ENCODE peak calls at places on chromosomes 3 and 15, in five cellular contexts. O, C, V, S and H are unnamed samples.

GRCh38 chr3:18900994-18901393 is 247.3 kb upstream of the KCNH8 start:
- DNase-seq in O (peak; percentile 5), C (no peak), S (no peak), V (no peak), H (no peak)

GRCh38 chr3:110198717-110199587 is 861.6 kb upstream of the DPPA4 start:
- DNase-seq in C (no peak), O (no peak), S (no peak), V (no peak), H (no peak)

GRCh38 chr3:72797773-72798543 is 50.3 kb downstream of the SHQ1 start:
- DNase-seq in C (no peak), O (no peak), S (peak; percentile 17), V (peak; percentile 45), H (peak; percentile 37)

GRCh38 chr15:43086551-43086950 is 19.3 kb downstream of the UBR1 start:
- DNase-seq in S (no peak), O (no peak), C (no peak), V (no peak), H (no peak)

GRCh38 chr3:93969443-93969842 is 4.3 kb downstream of the PROS1 start:
- DNase-seq in V (no peak), S (no peak), C (no peak), O (no peak), H (no peak)

GRCh38 chr15:47974724-47975123 is 146.1 kb upstream of the SLC24A5 start:
- DNase-seq in V (no peak), O (no peak), S (no peak), C (no peak), H (no peak)

GRCh38 chr3:34212175-34212574 is 413.7 kb downstream of the PDCD6IP start:
- DNase-seq in O (no peak), S (no peak), V (peak; percentile 47), C (no peak), H (no peak)

GRCh38 chr15:42274693-42274971 is 1.4 kb upstream of the TMEM87A start:
- DNase-seq in S (peak; percentile 18), V (no peak), C (peak; percentile 66), O (no peak), H (peak; percentile 32)

GRCh38 chr15:90901799-90902655 is 1.1 kb upstream of the MAN2A2 start:
- DNase-seq in O (peak; percentile 59), S (peak; percentile 82), V (peak; percentile 81), C (peak; percentile 88), H (peak; percentile 75)

GRCh38 chr15:62880278-62880677 is 162.3 kb upstream of the TPM1 start:
- DNase-seq in S (no peak), C (no peak), O (no peak), V (no peak), H (no peak)
- TF ChIP-seq EP300 in S (no peak), C (no peak), O (no peak), V (no peak), H (no peak)

DNA sequence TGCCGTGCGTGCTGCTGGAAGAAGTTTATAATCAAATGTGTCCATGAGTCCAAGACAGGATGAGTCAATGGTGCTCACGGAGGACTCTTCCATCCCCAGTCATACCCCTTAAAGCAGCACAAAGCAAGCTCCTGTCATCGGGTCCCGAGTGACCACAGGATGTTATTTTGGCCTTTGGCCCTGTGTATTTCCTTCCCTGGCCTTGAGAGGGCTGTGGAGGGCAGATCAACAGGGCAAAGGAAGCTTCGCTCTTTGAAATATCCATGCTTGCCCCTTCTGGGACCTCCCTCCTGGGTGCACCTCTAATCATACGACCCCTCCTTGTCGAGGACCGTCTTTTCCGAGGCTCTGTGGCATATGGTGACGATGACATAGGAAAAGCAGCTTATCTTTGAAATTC is 93.4 kb downstream of the SLCO3A1 start:
- DNase-seq in C (no peak), V (no peak), O (no peak), S (no peak), H (no peak)
- H3K27me3 ChIP-seq in C (no peaks in the 10 kb centered on the region), V (no peaks in the 10 kb centered on the region), O (no peaks in the 10 kb centered on the region), S (no peaks in the 10 kb centered on the region), H (no peaks in the 10 kb centered on the region)

GRCh38 chr3:39788484-39788883 is 20.9 kb upstream of the MYRIP start:
- DNase-seq in O (no peak), S (no peak), V (no peak), C (no peak), H (no peak)

GRCh38 chr3:39794880-39795279 is 14.5 kb upstream of the MYRIP start:
- DNase-seq in O (no peak), S (no peak), C (no peak), V (no peak), H (no peak)

GRCh38 chr3:39791603-39792002 is 17.8 kb upstream of the MYRIP start:
- DNase-seq in O (no peak), S (no peak), C (no peak), V (no peak), H (no peak)
- TF ChIP-seq EP300 in O (no peak), S (no peak), C (no peak), V (no peak), H (no peak)

DNA sequence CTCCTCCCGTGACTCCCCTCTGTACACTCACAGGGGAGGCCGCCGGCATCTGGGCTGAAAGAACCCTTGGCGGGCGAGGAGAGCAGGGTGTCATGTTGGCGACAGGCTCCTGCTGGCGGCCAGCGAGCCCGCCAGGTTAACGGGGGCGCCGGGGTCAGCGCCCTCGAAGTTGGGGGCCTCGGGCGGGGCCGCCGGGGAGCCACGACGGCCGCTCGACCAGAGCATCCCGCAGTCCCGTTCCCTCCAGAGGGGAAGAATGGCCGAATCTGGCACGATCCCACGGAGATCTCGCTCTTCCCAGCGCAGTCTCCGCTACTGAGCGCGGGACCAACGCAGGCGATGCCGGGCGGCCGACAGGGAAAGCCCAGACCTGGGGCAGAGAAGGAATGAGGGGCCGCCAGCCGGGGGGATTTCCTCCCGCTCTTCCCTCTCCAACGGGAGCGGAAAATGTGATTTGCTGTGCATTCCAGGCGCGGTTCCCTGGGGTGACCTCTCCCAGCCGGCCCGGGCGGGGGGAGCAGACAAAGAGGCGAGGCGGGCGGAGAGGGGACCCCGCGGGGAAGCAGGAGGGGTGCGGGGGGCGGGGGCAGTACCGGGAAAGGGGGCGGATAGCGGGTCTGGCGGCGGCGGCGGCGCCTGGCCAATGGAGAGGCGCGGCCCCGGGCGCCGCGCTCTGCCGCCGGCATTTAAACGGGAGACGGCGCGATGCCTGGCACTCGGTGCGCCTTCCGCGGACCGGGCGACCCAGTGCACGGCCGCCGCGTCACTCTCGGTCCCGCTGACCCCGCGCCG is at the start of gene GREM1:
- DNase-seq in C (peak; percentile 71), S (peak; percentile 17), O (no peak), V (no peak), H (no peak)
- H3K27me3 ChIP-seq in C (peaks cover 58% of the 10 kb centered on the region), S (peaks cover 78% of the 10 kb centered on the region), O (peaks cover 19% of the 10 kb centered on the region), V (peaks cover 88% of the 10 kb centered on the region), H (no peaks in the 10 kb centered on the region)

DNA sequence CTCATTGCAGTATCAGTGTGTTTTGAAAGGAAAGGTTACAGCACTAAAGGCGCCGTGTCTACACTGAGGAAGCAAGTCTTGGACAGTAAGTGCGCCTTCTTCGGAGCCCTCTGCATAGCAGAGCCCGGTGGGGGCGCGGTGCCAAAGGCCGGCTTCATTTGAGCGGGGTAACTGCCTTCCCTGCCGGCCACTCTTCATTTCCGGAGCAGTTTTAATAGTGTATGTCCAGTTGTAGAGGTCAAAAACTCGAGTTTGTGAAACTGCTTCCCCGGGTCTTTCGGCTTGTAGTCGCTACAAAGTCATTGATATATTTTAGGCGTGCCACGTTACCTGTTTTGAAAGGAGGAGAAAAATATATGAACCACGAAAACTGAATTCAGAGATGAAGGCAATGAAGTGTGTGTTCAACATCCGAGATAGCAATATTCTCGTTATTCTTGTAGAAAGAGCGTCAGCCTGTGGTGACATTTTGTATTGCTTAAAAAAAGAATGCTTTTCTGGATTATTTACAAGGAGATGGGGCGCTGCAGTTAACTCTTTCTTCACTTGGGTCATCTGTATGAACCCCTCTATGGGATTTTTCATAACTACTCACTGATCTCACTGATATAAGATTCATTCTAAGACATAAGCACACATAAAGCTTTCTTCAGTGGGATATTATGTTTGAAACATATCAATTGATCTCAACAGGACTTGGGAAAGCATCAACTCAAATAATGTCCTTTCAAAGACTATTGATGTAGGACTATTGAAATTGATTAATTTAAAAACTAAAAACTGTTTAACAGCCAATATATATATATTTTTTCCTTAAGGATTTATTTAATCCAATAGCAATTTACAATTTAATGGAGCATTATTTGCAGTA is 3.0 kb downstream of the ALCAM start:
- DNase-seq in V (peak; percentile 79), O (peak; percentile 53), C (peak; percentile 85), S (peak; percentile 74), H (peak; percentile 81)
- TF ChIP-seq EP300 in V (no peak), O (no peak), C (no peak), S (no peak), H (no peak)

GRCh38 chr3:147410518-147411234 is 1.5 kb downstream of the ZIC1 start:
- DNase-seq in O (no peak), V (no peak), C (no peak), S (no peak), H (no peak)
- H3K27me3 ChIP-seq in O (peaks cover 9% of the 10 kb centered on the region), V (peaks cover 100% of the 10 kb centered on the region), C (peaks cover 100% of the 10 kb centered on the region), S (peaks cover 100% of the 10 kb centered on the region), H (peaks cover 4% of the 10 kb centered on the region)